ENCODE peak calls at places on chromosomes 7 and 10, in six cellular contexts. D is IMR-90, K is H1, Y is mesenchymal stem cell, W is neuronal stem cell, E is mesendoderm. C is an unnamed sample.

GRCh38 chr10:124538669-124539068 is 77.0 kb downstream of the LHPP start:
- DNase-seq in E (no peak), Y (no peak), W (no peak), K (no peak), D (no peak), C (no peak)

GRCh38 chr7:103857435-103857834 is 132.0 kb downstream of the RELN start:
- DNase-seq in W (no peak), Y (no peak), K (peak), E (peak), D (no peak), C (no peak)

GRCh38 chr10:92690211-92691041 is 671 bp downstream of the HHEX start:
- DNase-seq in W (peak), K (no peak), E (peak), D (peak), Y (peak), C (peak)

GRCh38 chr7:130299909-130300308 is 6.9 kb downstream of the CPA4 start:
- DNase-seq in Y (no peak), K (no peak), D (no peak), W (no peak), E (no peak), C (no peak)

GRCh38 chr7:29416906-29417305 is 146.7 kb upstream of the PRR15 start:
- DNase-seq in Y (no peak), W (no peak), K (no peak), D (no peak), E (no peak), C (no peak)

GRCh38 chr7:56083150-56083785 is 9.5 kb downstream of the PHKG1 start:
- DNase-seq in D (no peak), E (no peak), W (no peak), Y (no peak), K (no peak), C (no peak)

GRCh38 chr7:157471259-157472125 is 134.7 kb downstream of the DNAJB6 start:
- DNase-seq in E (no peak), K (no peak), D (no peak), Y (no peak), W (no peak), C (no peak)

GRCh38 chr10:5196613-5197234 is at the start of gene AKR1C4:
- DNase-seq in Y (no peak), E (no peak), D (no peak), W (no peak), K (no peak), C (no peak)

GRCh38 chr7:41567350-41568114 is 135.4 kb downstream of the INHBA start:
- DNase-seq in D (peak), E (no peak), K (no peak), Y (peak), W (no peak), C (no peak)

GRCh38 chr10:75019360-75019759 is 92.1 kb upstream of the SAMD8 start:
- DNase-seq in W (no peak), E (peak), Y (peak), K (no peak), D (peak), C (peak)

GRCh38 chr10:103696411-103697145 is 158.8 kb downstream of the SH3PXD2A start:
- DNase-seq in E (peak), K (peak), D (peak), W (no peak), Y (peak), C (peak)

GRCh38 chr7:114141415-114141814 is 222.6 kb upstream of the PPP1R3A start:
- DNase-seq in Y (no peak), K (no peak), E (peak), D (no peak), W (no peak), C (no peak)

GRCh38 chr10:75108684-75109458 is 2.6 kb upstream of the SAMD8 start:
- DNase-seq in W (peak), K (peak), Y (peak), D (no peak), E (peak), C (no peak)

GRCh38 chr7:14521183-14521582 is 381.4 kb downstream of the DGKB start:
- DNase-seq in W (no peak), K (no peak), Y (no peak), E (no peak), D (no peak), C (no peak)

GRCh38 chr7:82506702-82507101 is 63.1 kb upstream of the CACNA2D1 start:
- DNase-seq in W (no peak), D (peak), E (no peak), K (no peak), Y (peak), C (no peak)

GRCh38 chr7:64888561-64888900 is 14.5 kb upstream of the ZNF273 start:
- DNase-seq in K (no peak), Y (peak), W (no peak), D (no peak), E (no peak), C (no peak)

GRCh38 chr10:77236700-77237099 is 400.9 kb downstream of the KCNMA1 start:
- DNase-seq in D (peak), W (no peak), K (no peak), Y (peak), E (no peak), C (no peak)

GRCh38 chr10:33196377-33196706 is 138.1 kb downstream of the NRP1 start:
- DNase-seq in K (no peak), W (no peak), D (no peak), Y (no peak), E (no peak), C (no peak)

GRCh38 chr7:77253151-77253550 is 53.5 kb upstream of the FGL2 start:
- DNase-seq in K (no peak), W (no peak), Y (no peak), E (peak), D (no peak), C (peak)

GRCh38 chr10:4947635-4948596 is 15.3 kb upstream of the AKR1C1 start:
- DNase-seq in E (no peak), D (peak), W (no peak), Y (peak), K (no peak), C (no peak)

GRCh38 chr7:154792436-154793055 is 210.4 kb downstream of the PAXIP1 start:
- DNase-seq in E (no peak), W (no peak), Y (no peak), K (no peak), D (no peak), C (no peak)

GRCh38 chr7:3095046-3095445 is 51.4 kb upstream of the CARD11 start:
- DNase-seq in K (no peak), Y (no peak), D (no peak), E (no peak), W (no peak), C (no peak)

GRCh38 chr10:110859947-110860376 is 11.8 kb upstream of the PDCD4 start:
- DNase-seq in D (peak), Y (peak), E (no peak), K (no peak), W (no peak), C (peak)

GRCh38 chr10:47027108-47027811 is 116.0 kb downstream of the PTPN20 start:
- DNase-seq in D (no peak), E (no peak), Y (no peak), W (no peak), K (no peak), C (no peak)

GRCh38 chr7:102230593-102230992 is 56.1 kb upstream of the SH2B2 start:
- DNase-seq in Y (peak), K (no peak), D (peak), E (no peak), W (no peak), C (peak)

GRCh38 chr10:1309969-1310789 is 254.0 kb downstream of the WDR37 start:
- DNase-seq in K (peak), D (no peak), E (peak), W (no peak), Y (no peak), C (no peak)

GRCh38 chr10:1311707-1312106 is 255.5 kb downstream of the WDR37 start:
- DNase-seq in Y (no peak), D (no peak), E (no peak), K (no peak), W (no peak), C (no peak)

GRCh38 chr10:1308415-1308814 is 252.2 kb downstream of the WDR37 start:
- DNase-seq in D (no peak), K (no peak), W (no peak), E (no peak), Y (no peak), C (no peak)

DNA sequence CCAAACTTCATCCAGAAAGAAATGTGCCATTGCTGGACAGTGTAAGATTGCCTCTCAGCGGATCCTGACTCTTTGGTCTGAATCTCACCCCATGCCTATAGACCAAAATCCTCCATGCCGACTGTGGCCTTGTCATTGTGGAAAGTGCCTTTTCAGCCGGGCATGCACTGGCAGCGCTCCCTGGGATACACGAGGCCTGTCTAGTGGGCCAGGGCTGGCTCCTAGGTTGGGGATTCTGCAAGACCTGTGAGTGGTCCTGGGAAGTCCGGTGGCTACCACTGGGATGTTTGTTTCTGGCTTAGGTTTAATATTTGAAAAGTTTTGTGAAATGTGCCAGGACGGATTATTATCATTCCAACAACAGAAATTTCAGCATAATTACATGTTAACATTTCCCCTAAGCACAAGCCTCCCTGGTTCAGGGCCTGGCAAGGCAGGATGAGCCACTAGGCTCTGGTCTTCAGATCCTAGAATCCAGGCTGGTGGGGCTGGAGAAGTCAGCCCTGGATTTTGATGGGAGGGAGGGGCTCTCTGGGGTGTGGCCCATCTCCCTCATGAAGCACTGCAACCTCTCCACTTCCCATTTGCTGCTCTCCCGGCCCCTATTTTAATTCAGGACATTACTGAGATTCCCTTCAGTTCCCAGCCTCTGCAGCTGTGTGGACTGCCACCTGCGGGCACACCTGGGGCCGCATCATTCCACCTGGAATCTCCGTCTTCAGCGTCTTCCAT is 253.2 kb downstream of the WDR37 start:
- DNase-seq in D (no peak), E (peak), Y (no peak), K (peak), W (no peak), C (no peak)
- H3K4ac ChIP-seq in D (no peak), E (no peak), Y (no peak), K (peak), W (no peak), C (no peak)

GRCh38 chr7:150450491-150450992 is at the start of gene GIMAP8:
- DNase-seq in D (no peak), W (no peak), E (no peak), K (no peak), Y (no peak), C (peak)

GRCh38 chr7:150451097-150451793 is 815 bp downstream of the GIMAP8 start:
- DNase-seq in W (no peak), K (no peak), E (no peak), D (no peak), Y (no peak), C (no peak)

GRCh38 chr7:150453892-150454291 is 3.5 kb downstream of the GIMAP8 start:
- DNase-seq in Y (no peak), D (no peak), W (no peak), E (no peak), K (no peak), C (no peak)

GRCh38 chr7:150453186-150453585 is 2.8 kb downstream of the GIMAP8 start:
- DNase-seq in Y (no peak), K (no peak), W (no peak), D (no peak), E (no peak), C (no peak)

DNA sequence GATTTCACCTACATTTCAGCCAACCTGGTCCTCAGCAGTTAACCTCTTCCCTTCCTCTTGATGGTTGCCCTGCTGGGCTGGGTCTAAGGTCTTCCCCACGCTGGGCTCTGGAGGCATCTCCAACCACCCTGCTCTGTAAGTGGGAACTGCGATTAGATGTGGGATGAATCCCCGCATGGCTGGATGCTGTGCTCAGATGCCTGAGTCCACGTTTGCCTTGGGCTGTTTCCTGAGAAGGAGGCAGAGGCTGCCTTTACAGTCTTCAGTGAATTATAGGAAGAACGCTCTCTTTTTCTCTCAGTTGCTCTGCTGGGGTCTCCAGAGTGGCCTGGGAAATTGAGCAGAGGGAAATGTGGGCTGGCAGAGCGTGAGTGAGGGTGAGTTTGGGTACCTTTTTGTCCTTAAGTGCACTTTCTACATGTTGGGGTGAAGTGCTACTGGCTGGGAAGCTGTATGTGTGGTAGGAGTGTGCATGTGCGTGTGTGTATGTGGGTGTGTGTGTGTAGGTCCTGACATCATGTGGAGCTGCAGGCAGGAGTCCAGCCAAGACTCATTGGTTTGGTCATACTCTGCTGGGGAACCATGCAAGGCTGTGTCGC is 1.5 kb downstream of the GIMAP8 start:
- DNase-seq in Y (no peak), E (no peak), W (no peak), D (no peak), K (no peak), C (no peak)
- H3K4me3 ChIP-seq in Y (no peak), E (no peak), W (no peak), D (no peak), K (no peak), C (no peak)

GRCh38 chr10:89651205-89651915 is 6.3 kb upstream of the PANK1 start:
- DNase-seq in D (no peak), Y (no peak), W (no peak), E (peak), K (no peak), C (no peak)

GRCh38 chr10:89653410-89653828 is 8.4 kb upstream of the PANK1 start:
- DNase-seq in D (peak), Y (no peak), W (no peak), K (no peak), E (no peak), C (peak)

GRCh38 chr10:89649051-89649450 is 4.0 kb upstream of the PANK1 start:
- DNase-seq in W (no peak), E (no peak), Y (no peak), D (no peak), K (no peak), C (no peak)

GRCh38 chr10:89652971-89653370 is 7.9 kb upstream of the PANK1 start:
- DNase-seq in W (no peak), D (no peak), Y (no peak), E (no peak), K (no peak), C (peak)

GRCh38 chr10:89651916-89652573 is 7.0 kb upstream of the PANK1 start:
- DNase-seq in Y (no peak), W (no peak), E (no peak), D (no peak), K (no peak), C (peak)
- H2AK5ac ChIP-seq in Y (peak), W (no peak), E (no peak), D (no peak), K (no peak), C (no peak)

DNA sequence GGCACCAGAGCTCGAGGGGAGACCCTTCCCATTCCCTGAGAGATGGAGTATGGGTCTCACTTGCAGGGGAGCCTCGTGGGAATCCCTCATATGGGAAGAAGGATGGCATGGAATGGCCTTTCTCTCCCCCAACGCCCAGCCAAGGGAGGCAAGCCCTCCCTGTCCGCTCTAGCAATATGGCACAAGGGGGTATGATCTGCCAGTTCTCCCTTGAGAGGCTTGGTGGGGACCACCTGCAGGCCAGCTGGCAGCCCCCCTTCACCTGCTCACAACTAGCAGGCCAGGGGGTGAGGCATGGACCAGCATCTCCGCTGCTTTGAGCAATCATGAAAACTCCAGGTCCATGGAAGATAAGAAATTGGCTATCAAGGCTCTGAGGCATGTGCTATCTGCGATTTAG is 70.8 kb downstream of the PARP12 start:
- DNase-seq in D (no peak), W (no peak), Y (no peak), E (no peak), K (no peak), C (no peak)
- H3K4ac ChIP-seq in D (no peak), W (no peak), Y (no peak), E (no peak), K (no peak), C (no peak)

GRCh38 chr7:97026705-97027426 is 2.2 kb upstream of the DLX5 start:
- DNase-seq in W (peak), D (no peak), Y (no peak), K (no peak), E (no peak), C (no peak)
- H3K4me3 ChIP-seq in W (no peak), D (no peak), Y (peak), K (peak), E (no peak), C (no peak)

DNA sequence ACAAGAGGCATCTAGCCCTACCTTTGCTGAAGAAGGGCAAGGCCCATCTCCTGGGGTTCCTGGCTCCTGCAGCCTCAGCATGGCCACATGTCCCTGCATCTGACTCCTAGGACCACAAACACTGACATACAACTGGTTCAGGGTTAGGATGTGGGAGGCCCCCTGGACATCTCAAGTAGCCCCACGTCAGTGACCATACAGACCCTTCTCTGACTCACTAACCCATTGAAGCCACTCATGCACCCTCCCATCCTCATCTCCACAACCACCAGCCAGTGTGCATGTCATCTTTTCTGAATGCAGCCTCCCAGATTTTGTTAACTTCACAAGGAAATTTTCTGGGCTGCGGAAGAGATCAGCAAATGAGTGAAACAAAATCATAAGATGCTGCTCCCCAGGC is 18.2 kb downstream of the TMEM176B start:
- DNase-seq in W (no peak), K (no peak), E (no peak), D (no peak), Y (peak), C (no peak)
- H2AK5ac ChIP-seq in W (no peak), K (no peak), E (no peak), D (peak), Y (no peak), C (no peak)

GRCh38 chr7:142323706-142324105 is 65.8 kb upstream of the PRSS58 start:
- DNase-seq in W (peak), K (peak), D (no peak), Y (no peak), E (peak), C (peak)
- H3K4ac ChIP-seq in W (no peak), K (no peak), D (no peak), Y (no peak), E (no peak), C (no peak)